ENCODE peak calls at places on chromosomes 6 and 20, in seven cellular contexts. O is GM20000; I is amniotic epithelial cell; S is stimulated activated CD8-positive, alpha-beta memory T cell treated with anti-CD3 and anti-CD28 coated beads, Interleukin-15, amount 100 ng/mL, for 1 hour; X is NCI-H1092 treated with DMSO at 0.1 percent for 48 hours; Q is lung microvascular endothelial cell; B is ascending aorta. F is an unnamed sample.

GRCh38 chr6:167152858-167153257 is 4.9 kb downstream of the GPR31 start:
- DNase-seq in B (no peak), S (no peak), I (no peak), X (no peak), Q (no peak), O (peak), F (no peak)

GRCh38 chr6:6723792-6724318 is 135.3 kb downstream of the LY86 start:
- DNase-seq in I (no peak), Q (no peak), B (no peak), S (no peak), O (no peak), X (no peak), F (no peak)

GRCh38 chr20:13158339-13158738 is 62.7 kb upstream of the ISM1 start:
- DNase-seq in O (no peak), I (no peak), X (peak), S (no peak), B (no peak), Q (peak), F (peak)

GRCh38 chr6:157268835-157269234 is 54.5 kb downstream of the TMEM242 start:
- DNase-seq in O (no peak), X (no peak), I (no peak), Q (no peak), B (no peak), S (no peak), F (no peak)

GRCh38 chr6:129590408-129591022 is 119.5 kb downstream of the ARHGAP18 start:
- DNase-seq in Q (no peak), S (no peak), I (peak), X (no peak), B (no peak), O (no peak), F (peak)

GRCh38 chr20:62649140-62649539 is 6.8 kb downstream of the SLCO4A1 start:
- DNase-seq in B (no peak), Q (no peak), O (no peak), I (no peak), S (no peak), X (no peak), F (no peak)

GRCh38 chr20:4844766-4845465 is 123.2 kb downstream of the PRND start:
- DNase-seq in Q (no peak), B (no peak), I (no peak), S (no peak), X (no peak), O (peak), F (no peak)

GRCh38 chr6:6736753-6737654 is 148.5 kb downstream of the LY86 start:
- DNase-seq in Q (no peak), S (no peak), B (no peak), I (peak), X (no peak), O (peak), F (no peak)

GRCh38 chr6:111565316-111566221 is 40.1 kb downstream of the TRAF3IP2 start:
- DNase-seq in B (no peak), Q (peak), O (peak), X (peak), I (no peak), S (no peak), F (no peak)

GRCh38 chr6:139473239-139473701 is 98.8 kb upstream of the CITED2 start:
- DNase-seq in Q (no peak), I (peak), B (no peak), S (no peak), O (no peak), X (no peak), F (no peak)